ENCODE peak calls at places on chromosomes 7 and 10, in five cellular contexts. L, T, A, Z and O are unnamed samples.

GRCh38 chr10:110432814-110433565 is 64.7 kb upstream of the DUSP5 start:
- DNase-seq in L (no peak), T (no peak), A (no peak), Z (no peak), O (no peak)

GRCh38 chr10:14481752-14482151 is 151.0 kb upstream of the FRMD4A start:
- DNase-seq in L (no peak), T (no peak), A (peak), Z (no peak), O (no peak)

GRCh38 chr10:22285130-22285529 is 31.1 kb upstream of the COMMD3 start:
- DNase-seq in L (no peak), T (no peak), A (no peak), Z (no peak), O (no peak)

GRCh38 chr10:28631896-28632596 is 45.3 kb upstream of the BAMBI start:
- DNase-seq in L (no peak), T (no peak), A (peak), Z (no peak), O (no peak)

GRCh38 chr10:14092749-14093148 is 238.0 kb downstream of the FRMD4A start:
- DNase-seq in L (no peak), T (no peak), A (no peak), Z (no peak), O (no peak)

GRCh38 chr7:40586197-40586596 is 451.4 kb downstream of the SUGCT start:
- DNase-seq in L (no peak), T (no peak), A (peak), Z (peak), O (no peak)

GRCh38 chr10:111076682-111077661 is at the start of gene ADRA2A:
- DNase-seq in L (no peak), T (no peak), A (peak), Z (peak), O (peak)

GRCh38 chr10:29257106-29257783 is 31.6 kb upstream of the LYZL1 start:
- DNase-seq in L (no peak), T (no peak), A (peak), Z (peak), O (no peak)

GRCh38 chr7:143362126-143362961 is at the start of gene FAM131B:
- DNase-seq in L (no peak), T (no peak), A (no peak), Z (no peak), O (no peak)

GRCh38 chr10:84522612-84523462 is 194.4 kb downstream of the CCSER2 start:
- DNase-seq in L (no peak), T (no peak), A (no peak), Z (no peak), O (no peak)

GRCh38 chr10:116809528-116810500 is 39.5 kb upstream of the ENO4 start:
- DNase-seq in L (no peak), T (no peak), A (no peak), Z (no peak), O (no peak)

GRCh38 chr7:128166603-128167315 is 74.3 kb upstream of the LEP start:
- DNase-seq in L (no peak), T (no peak), A (no peak), Z (no peak), O (no peak)

GRCh38 chr7:151102991-151103390 is 16.7 kb downstream of the AGAP3 start:
- DNase-seq in L (no peak), T (no peak), A (no peak), Z (no peak), O (no peak)

GRCh38 chr10:12668634-12669033 is 319.3 kb downstream of the CAMK1D start:
- DNase-seq in L (no peak), T (no peak), A (no peak), Z (no peak), O (no peak)

GRCh38 chr7:51366930-51367613 is 50.5 kb upstream of the COBL start:
- DNase-seq in L (peak), T (no peak), A (peak), Z (peak), O (peak)

GRCh38 chr7:110119883-110120581 is 970.9 kb upstream of the LRRN3 start:
- DNase-seq in L (no peak), T (no peak), A (no peak), Z (no peak), O (no peak)

GRCh38 chr10:580796-581195 is 108.7 kb downstream of the DIP2C start:
- DNase-seq in L (no peak), T (no peak), A (peak), Z (peak), O (no peak)

GRCh38 chr10:62037890-62038608 is 136.6 kb downstream of the ARID5B start:
- DNase-seq in L (no peak), T (no peak), A (no peak), Z (no peak), O (no peak)